ENCODE peak calls at places on chromosomes 11 and 22, in five cellular contexts. T is neuronal stem cell, R is H9, J is mesenchymal stem cell, Y is H1. M is an unnamed sample.
A peak's percentile ranks its signal among the peaks of the same experiment; 100 is the strongest.

GRCh38 chr11:113167599-113167998 is 146.8 kb upstream of the TTC12 start:
- DNase-seq in T (no peak), R (no peak), J (no peak), Y (no peak), M (no peak)

GRCh38 chr11:44944181-44944852 is 6.4 kb downstream of the TP53I11 start:
- DNase-seq in T (no peak), R (peak; percentile 81), J (no peak), Y (no peak), M (no peak)

GRCh38 chr11:15969281-15969680 is 387.1 kb downstream of the SOX6 start:
- DNase-seq in T (no peak), R (no peak), J (peak; percentile 89), Y (no peak), M (peak; percentile 24)

GRCh38 chr22:38907767-38908166 is 35.8 kb upstream of the CBX6 start:
- DNase-seq in T (no peak), R (no peak), J (no peak), Y (no peak), M (no peak)

GRCh38 chr22:24830205-24830979 is 24.4 kb downstream of the SGSM1 start:
- DNase-seq in T (no peak), R (no peak), J (no peak), Y (no peak), M (no peak)

GRCh38 chr11:3947084-3947483 is 91.6 kb downstream of the STIM1 start:
- DNase-seq in T (no peak), R (no peak), J (peak; percentile 86), Y (no peak), M (no peak)

GRCh38 chr22:47379037-47379436 is 616.6 kb downstream of the TBC1D22A start:
- DNase-seq in T (no peak), R (no peak), J (no peak), Y (no peak), M (peak; percentile 1)

GRCh38 chr11:117716652-117717440 is 80.2 kb downstream of the DSCAML1 start:
- DNase-seq in T (no peak), R (no peak), J (no peak), Y (no peak), M (no peak)

GRCh38 chr11:9053631-9054030 is 37.8 kb downstream of the SCUBE2 start:
- DNase-seq in T (no peak), R (no peak), J (peak; percentile 60), Y (no peak), M (no peak)

GRCh38 chr11:8828580-8829358 is 82.2 kb upstream of the AKIP1 start:
- DNase-seq in T (no peak), R (peak; percentile 12), J (peak; percentile 44), Y (no peak), M (no peak)

DNA sequence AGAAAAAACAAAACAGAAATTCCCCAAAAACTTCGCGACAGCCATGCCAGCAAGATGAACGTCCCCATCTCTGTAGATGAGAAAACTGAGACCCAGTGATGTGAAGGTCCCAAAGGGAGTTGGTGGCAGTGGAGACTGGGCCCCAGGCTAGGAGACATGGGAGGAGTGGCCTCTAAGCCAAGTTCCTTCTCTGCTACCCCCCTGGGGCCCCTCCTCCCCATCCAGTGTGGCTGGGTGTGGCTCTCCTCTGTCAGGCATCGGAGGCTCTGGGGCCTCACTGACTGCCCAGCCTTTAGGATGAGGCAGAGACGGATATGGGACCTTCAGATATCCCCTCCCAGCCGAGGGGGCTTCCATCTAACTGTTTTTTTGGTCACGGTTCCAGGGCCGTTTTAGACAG is 9.8 kb downstream of the RELT start:
- DNase-seq in T (no peak), R (no peak), J (no peak), Y (no peak), M (no peak)
- H3K4me1 ChIP-seq in T (peaks cover 27% of the 10 kb centered on the region), R (no peaks in the 10 kb centered on the region), J (peaks cover 67% of the 10 kb centered on the region), Y (no peaks in the 10 kb centered on the region), M (peaks cover 4% of the 10 kb centered on the region)

GRCh38 chr11:119418759-119419158 is 4.2 kb downstream of the THY1 start:
- DNase-seq in T (no peak), R (no peak), J (no peak), Y (no peak), M (no peak)
- H2BK120ac ChIP-seq in T (no peak overlapping the region), R (no peak overlapping the region), J (no peak overlapping the region), Y (no peak overlapping the region), M (no peak overlapping the region)

GRCh38 chr22:40383905-40384304 is 13.5 kb downstream of the SGSM3 start:
- DNase-seq in T (no peak), R (no peak), J (peak; percentile 82), Y (no peak), M (peak; percentile 63)

GRCh38 chr22:40381461-40381860 is 11.1 kb downstream of the SGSM3 start:
- DNase-seq in T (no peak), R (no peak), J (no peak), Y (no peak), M (no peak)

GRCh38 chr22:40374567-40374966 is 4.2 kb downstream of the SGSM3 start:
- DNase-seq in T (no peak), R (no peak), J (no peak), Y (no peak), M (no peak)

GRCh38 chr22:40376149-40376548 is 5.8 kb downstream of the SGSM3 start:
- DNase-seq in T (no peak), R (no peak), J (no peak), Y (no peak), M (no peak)

GRCh38 chr22:40377931-40378330 is 7.5 kb downstream of the SGSM3 start:
- DNase-seq in T (no peak), R (no peak), J (no peak), Y (no peak), M (peak; percentile 93)
- H2BK12ac ChIP-seq in T (no peak overlapping the region), R (no peak overlapping the region), J (no peak overlapping the region), Y (no peak overlapping the region), M (no peak overlapping the region)

GRCh38 chr11:12089473-12089872 is 20.9 kb upstream of the MICAL2 start:
- DNase-seq in T (no peak), R (no peak), J (peak; percentile 51), Y (no peak), M (no peak)
- H3K4me1 ChIP-seq in T (peaks cover 2% of the 10 kb centered on the region), R (no peaks in the 10 kb centered on the region), J (peaks cover 40% of the 10 kb centered on the region), Y (peaks cover 3% of the 10 kb centered on the region), M (peaks cover 33% of the 10 kb centered on the region)

GRCh38 chr11:95692526-95693270 is 96.9 kb downstream of the FAM76B start:
- DNase-seq in T (no peak), R (no peak), J (peak; percentile 69), Y (no peak), M (peak; percentile 83)
- H2BK120ac ChIP-seq in T (no peak overlapping the region), R (no peak overlapping the region), J (no peak overlapping the region), Y (no peak overlapping the region), M (no peak overlapping the region)

GRCh38 chr11:122754028-122754427 is 84.3 kb upstream of the CRTAM start:
- DNase-seq in T (no peak), R (no peak), J (no peak), Y (no peak), M (no peak)
- H2BK12ac ChIP-seq in T (no peak overlapping the region), R (no peak overlapping the region), J (no peak overlapping the region), Y (no peak overlapping the region), M (no peak overlapping the region)

DNA sequence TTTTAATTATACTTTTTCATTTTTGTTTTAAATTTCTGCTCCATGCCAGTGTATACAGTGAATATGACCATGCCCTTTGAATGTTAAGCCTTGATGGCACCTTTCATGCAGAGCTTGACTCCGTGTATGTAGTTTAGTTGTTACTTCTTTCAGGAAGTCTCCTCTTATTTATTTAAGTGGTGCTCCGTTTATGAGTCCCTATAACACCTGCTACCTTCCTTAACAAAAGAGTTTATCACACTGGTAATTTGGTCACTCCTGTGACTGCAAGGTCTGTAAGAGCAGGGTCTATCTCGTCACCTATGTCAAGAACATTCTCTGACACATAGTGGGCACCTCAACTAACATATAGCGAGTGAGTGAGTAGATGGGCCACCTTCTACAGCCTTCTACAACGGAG is 152.5 kb downstream of the CCDC34 start:
- DNase-seq in T (no peak), R (no peak), J (no peak), Y (no peak), M (no peak)
- H3K4me1 ChIP-seq in T (peaks cover under 1% of the 10 kb centered on the region), R (peaks cover 3% of the 10 kb centered on the region), J (peaks cover 5% of the 10 kb centered on the region), Y (no peaks in the 10 kb centered on the region), M (peaks cover 3% of the 10 kb centered on the region)